ENCODE peak calls at places on chromosomes 11 and 22, in ten cellular contexts. S is activated T-helper 1 cell treated with Interleukin-2 at 50 U/mL for 16 hours; X is GM12865; F is Peyer's patch; H is astrocyte of the spinal cord; Z is lower leg skin; W is stimulated activated CD8-positive, alpha-beta memory T cell treated with anti-CD3 and anti-CD28 coated beads, Interleukin-12 subunit alpha, Interleukin-12 subunit beta, amount 100 ng/mL, for 4 hours; K is posterior cingulate gyrus; V is WERI-Rb-1; P is AG08396. U is an unnamed sample.

GRCh38 chr22:19853058-19853878 is 1.4 kb downstream of the GNB1L start:
- DNase-seq in V (no peak), S (no peak), X (no peak), P (no peak), K (no peak), H (no peak), W (no peak), F (peak), Z (peak), U (no peak)

GRCh38 chr11:64834723-64835615 is 9.5 kb downstream of the CDC42BPG start:
- DNase-seq in F (no peak), W (no peak), X (no peak), S (no peak), K (no peak), Z (no peak), H (peak), V (no peak), P (peak), U (no peak)

GRCh38 chr11:15707971-15708370 is 593.2 kb downstream of the INSC start:
- DNase-seq in P (peak), S (no peak), Z (peak), F (no peak), X (no peak), V (no peak), K (peak), H (peak), W (no peak), U (no peak)

GRCh38 chr11:62976109-62976508 is 8.7 kb downstream of the SLC22A6 start:
- DNase-seq in P (no peak), Z (no peak), X (peak), W (no peak), S (no peak), V (no peak), H (no peak), F (no peak), K (no peak), U (no peak)

GRCh38 chr22:45995405-45996101 is 18.6 kb upstream of the WNT7B start:
- DNase-seq in W (no peak), H (no peak), X (no peak), S (no peak), P (no peak), Z (no peak), V (no peak), K (no peak), F (no peak), U (no peak)

GRCh38 chr11:1130276-1131032 is 27.3 kb upstream of the MUC5AC start:
- DNase-seq in X (no peak), P (no peak), K (no peak), V (no peak), H (no peak), W (no peak), Z (no peak), S (no peak), F (no peak), U (no peak)

GRCh38 chr11:66467034-66467659 is 442 bp downstream of the PELI3 start:
- DNase-seq in V (no peak), H (peak), W (no peak), X (peak), P (peak), Z (no peak), F (peak), K (peak), S (peak), U (peak)

GRCh38 chr11:34149786-34150185 is 44.4 kb downstream of the NAT10 start:
- DNase-seq in Z (no peak), H (no peak), V (peak), K (no peak), W (no peak), P (peak), X (no peak), F (no peak), S (no peak), U (no peak)

GRCh38 chr22:35792501-35792900 is 74.8 kb downstream of the APOL5 start:
- DNase-seq in H (no peak), F (no peak), P (no peak), V (no peak), W (no peak), S (no peak), X (no peak), K (no peak), Z (no peak), U (no peak)

GRCh38 chr11:85826096-85826855 is 15.3 kb upstream of the SYTL2 start:
- DNase-seq in H (peak), K (peak), F (no peak), V (peak), P (no peak), S (no peak), X (peak), W (no peak), Z (no peak), U (peak)

GRCh38 chr22:27876684-27877083 is 42.4 kb downstream of the PITPNB start:
- DNase-seq in X (no peak), P (no peak), K (no peak), W (no peak), Z (no peak), F (no peak), S (no peak), V (no peak), H (peak), U (no peak)

GRCh38 chr22:47826016-47826415 is 1063.6 kb downstream of the TBC1D22A start:
- DNase-seq in F (no peak), X (no peak), Z (no peak), K (no peak), V (no peak), H (no peak), W (no peak), S (no peak), P (no peak), U (no peak)

GRCh38 chr11:12125609-12126149 is 15.3 kb downstream of the MICAL2 start:
- DNase-seq in X (no peak), K (no peak), P (no peak), H (no peak), V (no peak), Z (no peak), F (no peak), S (no peak), W (no peak), U (no peak)

GRCh38 chr11:75554258-75555022 is 7.6 kb upstream of the SERPINH1 start:
- DNase-seq in W (no peak), X (no peak), K (peak), S (no peak), Z (peak), P (peak), H (peak), V (no peak), F (peak), U (no peak)

GRCh38 chr11:45871638-45872037 is 13.8 kb upstream of the MAPK8IP1 start:
- DNase-seq in S (no peak), K (no peak), H (no peak), V (no peak), F (no peak), X (no peak), W (no peak), Z (no peak), P (no peak), U (no peak)